ENCODE peak calls at places on chromosomes 3 and 15, in five cellular contexts. Q is putamen, E is NCI-H1105, A is mucosa of gallbladder, T is transverse colon. S is an unnamed sample.

GRCh38 chr3:59513570-59513969 is 463.7 kb upstream of the CFAP20DC start:
- DNase-seq in Q (no peak), E (no peak), A (no peak), T (no peak), S (no peak)

GRCh38 chr3:5709704-5710103 is 522.2 kb downstream of the EDEM1 start:
- DNase-seq in Q (no peak), E (no peak), A (no peak), T (no peak), S (no peak)

GRCh38 chr3:123201223-123201556 is 553 bp upstream of the SEC22A start:
- DNase-seq in Q (peak), E (no peak), A (no peak), T (no peak), S (no peak)

GRCh38 chr15:75723847-75724660 is 11.4 kb upstream of the CSPG4 start:
- DNase-seq in Q (no peak), E (no peak), A (peak), T (peak), S (peak)

GRCh38 chr15:77417642-77418041 is 2.3 kb downstream of the PEAK1 start:
- DNase-seq in Q (no peak), E (no peak), A (no peak), T (no peak), S (no peak)

GRCh38 chr3:22263042-22263441 is 512.0 kb upstream of the ZNF385D start:
- DNase-seq in Q (no peak), E (no peak), A (no peak), T (no peak), S (no peak)

GRCh38 chr3:114319453-114319852 is 25.6 kb downstream of the TIGIT start:
- DNase-seq in Q (no peak), E (peak), A (no peak), T (no peak), S (no peak)

GRCh38 chr3:52346623-52347530 is 30.8 kb downstream of the DNAH1 start:
- DNase-seq in Q (no peak), E (no peak), A (no peak), T (no peak), S (peak)

GRCh38 chr3:66609660-66610547 is 109.1 kb upstream of the LRIG1 start:
- DNase-seq in Q (peak), E (peak), A (peak), T (no peak), S (peak)

GRCh38 chr3:46489875-46490274 is 7.9 kb upstream of the RTP3 start:
- DNase-seq in Q (no peak), E (no peak), A (no peak), T (no peak), S (no peak)

GRCh38 chr15:37788767-37789391 is 145.6 kb upstream of the TMCO5A start:
- DNase-seq in Q (no peak), E (no peak), A (no peak), T (no peak), S (no peak)

GRCh38 chr15:56208641-56209155 is 35.0 kb downstream of the RFX7 start:
- DNase-seq in Q (no peak), E (no peak), A (no peak), T (no peak), S (no peak)

GRCh38 chr3:47348411-47349154 is 32.2 kb upstream of the PTPN23 start:
- DNase-seq in Q (no peak), E (no peak), A (no peak), T (no peak), S (no peak)

GRCh38 chr3:33165372-33165771 is 51.6 kb downstream of the CRTAP start:
- DNase-seq in Q (no peak), E (no peak), A (no peak), T (no peak), S (no peak)

GRCh38 chr15:69288531-69289311 is 10.0 kb upstream of the PAQR5 start:
- DNase-seq in Q (no peak), E (no peak), A (no peak), T (no peak), S (no peak)

GRCh38 chr15:66899555-66900350 is 165.6 kb upstream of the SMAD3 start:
- DNase-seq in Q (no peak), E (no peak), A (no peak), T (no peak), S (no peak)

GRCh38 chr3:104323226-104323625 is 1043.5 kb upstream of the ALCAM start:
- DNase-seq in Q (no peak), E (no peak), A (no peak), T (no peak), S (no peak)

GRCh38 chr3:37967252-37967881 is 23.2 kb upstream of the VILL start:
- DNase-seq in Q (no peak), E (no peak), A (peak), T (peak), S (peak)

GRCh38 chr3:194879991-194880939 is 194.6 kb downstream of the FAM43A start:
- DNase-seq in Q (peak), E (no peak), A (no peak), T (peak), S (no peak)